ENCODE peak calls at places on chromosomes 4 and X, in eight cellular contexts. D is psoas muscle; L is cardiac fibroblast; B is CD8-positive, alpha-beta T cell; H is fibroblast of pulmonary artery; N is AG10803; T is HCT116; M is uterus. F is an unnamed sample.

GRCh38 chr4:25908491-25908901 is 5.5 kb upstream of the SMIM20 start:
- DNase-seq in D (no peak), N (peak; percentile 94), T (peak; percentile 69), B (no peak), L (peak; percentile 85), H (peak; percentile 88), M (no peak), F (peak; percentile 89)

GRCh38 chr4:43238018-43238417 is 345.5 kb downstream of the GRXCR1 start:
- DNase-seq in M (no peak), N (no peak), T (no peak), L (no peak), D (no peak), B (no peak), H (no peak), F (no peak)

GRCh38 chrX:131747173-131747572 is 203.3 kb downstream of the OR13H1 start:
- DNase-seq in D (peak; percentile 59), N (no peak), B (peak; percentile 69), M (peak; percentile 66), T (no peak), L (no peak), H (no peak), F (peak; percentile 96)

GRCh38 chr4:125639182-125639621 is 324.4 kb downstream of the FAT4 start:
- DNase-seq in H (no peak), T (no peak), N (peak; percentile 22), B (no peak), D (no peak), L (peak; percentile 23), M (no peak), F (peak; percentile 21)

GRCh38 chr4:24974252-24974580 is 56.5 kb downstream of the LGI2 start:
- DNase-seq in H (no peak), T (no peak), B (no peak), N (no peak), M (no peak), L (no peak), D (peak; percentile 23), F (no peak)

GRCh38 chr4:108415389-108415788 is 205.0 kb upstream of the RPL34 start:
- DNase-seq in D (no peak), M (no peak), T (no peak), N (no peak), H (no peak), L (no peak), B (no peak), F (no peak)

GRCh38 chrX:133959972-133960371 is 25.4 kb downstream of the GPC3 start:
- DNase-seq in L (no peak), T (no peak), D (no peak), N (no peak), B (no peak), M (no peak), H (no peak), F (no peak)

GRCh38 chr4:137541866-137542648 is 9.8 kb upstream of the PCDH18 start:
- DNase-seq in D (no peak), N (no peak), L (no peak), T (no peak), H (no peak), M (no peak), B (no peak), F (no peak)

GRCh38 chr4:3612934-3613333 is 80.7 kb upstream of the LRPAP1 start:
- DNase-seq in H (no peak), N (no peak), D (no peak), M (no peak), L (no peak), B (no peak), T (no peak), F (no peak)

GRCh38 chrX:41332408-41332987 is 1.5 kb upstream of the DDX3X start:
- DNase-seq in N (no peak), T (no peak), D (no peak), B (no peak), H (peak; percentile 33), M (peak; percentile 60), L (peak; percentile 40), F (no peak)

GRCh38 chr4:103306870-103307345 is 108.8 kb upstream of the CENPE start:
- DNase-seq in N (no peak), M (no peak), H (peak; percentile 6), D (no peak), T (no peak), L (no peak), B (no peak), F (peak; percentile 1)

GRCh38 chr4:170229021-170229420 is 139.3 kb upstream of the AADAT start:
- DNase-seq in T (no peak), M (no peak), B (no peak), D (no peak), L (no peak), N (no peak), H (no peak), F (no peak)

GRCh38 chr4:139978692-139979091 is 175.3 kb downstream of the MAML3 start:
- DNase-seq in T (no peak), L (no peak), M (no peak), N (no peak), H (no peak), D (no peak), B (no peak), F (no peak)

GRCh38 chr4:153221783-153222161 is 17.5 kb downstream of the TRIM2 start:
- DNase-seq in M (no peak), L (no peak), T (no peak), H (no peak), D (no peak), N (no peak), B (no peak), F (no peak)

GRCh38 chr4:158006973-158007372 is 165.9 kb downstream of the GASK1B start:
- DNase-seq in L (peak; percentile 83), B (no peak), M (peak; percentile 49), D (no peak), N (peak; percentile 48), T (no peak), H (peak; percentile 86), F (peak; percentile 64)

GRCh38 chrX:103613362-103613761 is 5.6 kb downstream of the TCEAL3 start:
- DNase-seq in L (no peak), B (no peak), N (no peak), T (no peak), D (no peak), M (no peak), H (no peak), F (no peak)

GRCh38 chr4:52051213-52051614 is at the start of gene SPATA18:
- DNase-seq in L (peak; percentile 15), M (no peak), B (no peak), N (peak; percentile 55), T (no peak), D (peak; percentile 41), H (no peak), F (no peak)

GRCh38 chrX:102858826-102859627 is 78.0 kb upstream of the RAB40AL start:
- DNase-seq in L (no peak), M (no peak), N (peak; percentile 1), B (no peak), T (no peak), D (no peak), H (no peak), F (no peak)

GRCh38 chr4:54657556-54658313 is at the start of gene KIT:
- DNase-seq in N (peak; percentile 18), L (peak; percentile 14), T (no peak), M (peak; percentile 41), H (peak; percentile 15), D (peak; percentile 34), B (peak; percentile 39), F (no peak)

GRCh38 chr4:73308286-73308685 is 49.7 kb upstream of the ANKRD17 start:
- DNase-seq in H (peak; percentile 55), B (no peak), N (peak; percentile 25), M (no peak), L (peak; percentile 58), D (no peak), T (no peak), F (peak; percentile 55)

GRCh38 chr4:37455301-37456062 is 210.9 kb downstream of the NWD2 start:
- DNase-seq in B (no peak), T (no peak), M (no peak), N (no peak), H (no peak), L (no peak), D (no peak), F (no peak)

GRCh38 chr4:120920666-120921065 is 1.9 kb downstream of the PRDM5 start:
- DNase-seq in D (no peak), L (no peak), T (no peak), M (no peak), H (no peak), B (no peak), N (no peak), F (peak; percentile 30)

GRCh38 chr4:120924931-120925330 is 2.4 kb upstream of the PRDM5 start:
- DNase-seq in T (no peak), M (no peak), D (no peak), B (no peak), L (no peak), N (no peak), H (no peak), F (no peak)

GRCh38 chr4:120921456-120922389 is 803 bp downstream of the PRDM5 start:
- DNase-seq in M (peak; percentile 63), L (peak; percentile 77), N (peak; percentile 74), D (peak; percentile 77), H (peak; percentile 72), T (no peak), B (peak; percentile 31), F (peak; percentile 75)

GRCh38 chr4:120923201-120923522 is 636 bp upstream of the PRDM5 start:
- DNase-seq in M (no peak), N (no peak), B (no peak), T (no peak), L (no peak), H (no peak), D (no peak), F (no peak)

GRCh38 chr4:120922390-120923200 is at the start of gene PRDM5:
- DNase-seq in D (peak; percentile 75), B (peak; percentile 34), H (peak; percentile 60), M (peak; percentile 52), L (peak; percentile 69), T (no peak), N (peak; percentile 54), F (peak; percentile 65)
- TF ChIP-seq CTCF in D (no peak), B (no peak), H (peak; percentile 21), M (peak; percentile 23), L (peak; percentile 37), T (no peak), N (peak; percentile 32), F (peak; percentile 48)

DNA sequence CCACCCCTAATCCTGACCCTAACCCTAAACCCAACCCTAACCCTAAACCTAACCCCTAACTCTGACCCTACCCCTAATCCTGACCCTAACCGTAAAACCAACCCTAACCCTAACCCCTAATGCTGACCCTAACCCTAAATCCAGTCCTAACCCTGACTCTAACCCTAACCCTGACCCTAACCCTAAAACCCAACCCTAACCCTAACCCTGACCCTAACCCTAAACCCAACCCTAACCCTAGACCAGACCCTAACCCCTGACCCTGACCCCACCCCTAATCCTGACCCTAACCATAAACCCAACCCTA is 708 bp upstream of the PCGF3 start:
- DNase-seq in M (no peak), B (no peak), T (no peak), L (no peak), D (no peak), H (no peak), N (no peak), F (no peak)
- H3K4me3 ChIP-seq in M (peak overlapping the region; percentile 39), B (peak overlapping the region; percentile 89), T (peak overlapping the region; percentile 42), L (no peak overlapping the region), D (peak overlapping the region; percentile 92), H (peak overlapping the region; percentile 52), N (peak overlapping the region; percentile 67), F (peak overlapping the region; percentile 65)

GRCh38 chrX:30488092-30488491 is 89.5 kb downstream of the TASL start:
- DNase-seq in H (peak; percentile 24), B (no peak), N (peak; percentile 11), T (peak; percentile 4), D (no peak), L (peak; percentile 18), M (no peak), F (peak; percentile 25)
- TF ChIP-seq CTCF in H (peak; percentile 22), B (no peak), N (peak; percentile 42), T (peak; percentile 39), D (no peak), L (peak; percentile 1), M (no peak), F (peak; percentile 37)

GRCh38 chr4:23890369-23891063 is 669 bp upstream of the PPARGC1A start:
- DNase-seq in B (no peak), L (peak; percentile 16), H (no peak), M (no peak), T (no peak), N (no peak), D (no peak), F (no peak)
- H3K4me3 ChIP-seq in B (no peak overlapping the region), L (no peak overlapping the region), H (no peak overlapping the region), M (peak overlapping the region; percentile 29), T (no peak overlapping the region), N (peak overlapping the region; percentile 60), D (peak overlapping the region; percentile 76), F (no peak overlapping the region)

F was measured in fibroblast of the aortic adventitia.